ENCODE peak calls at places on chromosomes 7 and 10, in ten cellular contexts. One of them, this sample, is unnamed.

GRCh38 chr7:151429555-151430331 is 10.2 kb downstream of the CRYGN start:
- DNase-seq in activated T-cell treated with anti-CD3 and anti-CD28 coated beads, Interleukin-2, amount 50 U/mL, for 24 hours: peak
- DNase-seq in HT-29: peak
- DNase-seq in gastrocnemius medialis: no peak
- DNase-seq in fibroblast of mammary gland: peak
- DNase-seq in NCI-H1092: peak
- DNase-seq in left kidney: peak
- DNase-seq in left ventricle myocardium superior: no peak
- DNase-seq in NT2/D1: no peak
- DNase-seq in IMR-90: peak
- DNase-seq in this sample: peak

GRCh38 chr7:158078161-158078910 is 509.3 kb downstream of the PTPRN2 start:
- DNase-seq in fibroblast of mammary gland: no peak
- DNase-seq in HT-29: no peak
- DNase-seq in NCI-H1092: peak
- DNase-seq in IMR-90: no peak
- DNase-seq in NT2/D1: no peak
- DNase-seq in gastrocnemius medialis: no peak
- DNase-seq in left ventricle myocardium superior: no peak
- DNase-seq in left kidney: no peak
- DNase-seq in activated T-cell treated with anti-CD3 and anti-CD28 coated beads, Interleukin-2, amount 50 U/mL, for 24 hours: no peak
- DNase-seq in this sample: peak

GRCh38 chr7:31776616-31777015 is 89.6 kb downstream of the PPP1R17 start:
- DNase-seq in activated T-cell treated with anti-CD3 and anti-CD28 coated beads, Interleukin-2, amount 50 U/mL, for 24 hours: no peak
- DNase-seq in fibroblast of mammary gland: peak
- DNase-seq in gastrocnemius medialis: no peak
- DNase-seq in NCI-H1092: no peak
- DNase-seq in left ventricle myocardium superior: no peak
- DNase-seq in HT-29: no peak
- DNase-seq in IMR-90: peak
- DNase-seq in left kidney: no peak
- DNase-seq in NT2/D1: no peak
- DNase-seq in this sample: no peak

GRCh38 chr10:8130973-8131911 is 76.8 kb downstream of the GATA3 start:
- DNase-seq in HT-29: peak
- DNase-seq in left kidney: no peak
- DNase-seq in activated T-cell treated with anti-CD3 and anti-CD28 coated beads, Interleukin-2, amount 50 U/mL, for 24 hours: peak
- DNase-seq in NT2/D1: no peak
- DNase-seq in fibroblast of mammary gland: peak
- DNase-seq in left ventricle myocardium superior: no peak
- DNase-seq in gastrocnemius medialis: no peak
- DNase-seq in NCI-H1092: no peak
- DNase-seq in IMR-90: peak
- DNase-seq in this sample: no peak

GRCh38 chr7:414681-415560 is 104.7 kb downstream of the PDGFA start:
- DNase-seq in NCI-H1092: no peak
- DNase-seq in HT-29: no peak
- DNase-seq in NT2/D1: no peak
- DNase-seq in gastrocnemius medialis: no peak
- DNase-seq in activated T-cell treated with anti-CD3 and anti-CD28 coated beads, Interleukin-2, amount 50 U/mL, for 24 hours: no peak
- DNase-seq in fibroblast of mammary gland: no peak
- DNase-seq in IMR-90: no peak
- DNase-seq in left kidney: no peak
- DNase-seq in left ventricle myocardium superior: peak
- DNase-seq in this sample: no peak

GRCh38 chr7:3979956-3980643 is 679.0 kb downstream of the SDK1 start:
- DNase-seq in NT2/D1: peak
- DNase-seq in HT-29: no peak
- DNase-seq in left ventricle myocardium superior: no peak
- DNase-seq in activated T-cell treated with anti-CD3 and anti-CD28 coated beads, Interleukin-2, amount 50 U/mL, for 24 hours: no peak
- DNase-seq in gastrocnemius medialis: no peak
- DNase-seq in left kidney: no peak
- DNase-seq in NCI-H1092: no peak
- DNase-seq in IMR-90: no peak
- DNase-seq in fibroblast of mammary gland: no peak
- DNase-seq in this sample: no peak

GRCh38 chr10:22702348-22702747 is 12.0 kb downstream of the PIP4K2A start:
- DNase-seq in gastrocnemius medialis: no peak
- DNase-seq in left kidney: no peak
- DNase-seq in NCI-H1092: no peak
- DNase-seq in NT2/D1: no peak
- DNase-seq in IMR-90: peak
- DNase-seq in fibroblast of mammary gland: no peak
- DNase-seq in activated T-cell treated with anti-CD3 and anti-CD28 coated beads, Interleukin-2, amount 50 U/mL, for 24 hours: no peak
- DNase-seq in HT-29: no peak
- DNase-seq in left ventricle myocardium superior: no peak
- DNase-seq in this sample: no peak

GRCh38 chr10:99279626-99280111 is 44.0 kb upstream of the HPSE2 start:
- DNase-seq in fibroblast of mammary gland: peak
- DNase-seq in left kidney: peak
- DNase-seq in IMR-90: peak
- DNase-seq in activated T-cell treated with anti-CD3 and anti-CD28 coated beads, Interleukin-2, amount 50 U/mL, for 24 hours: no peak
- DNase-seq in left ventricle myocardium superior: no peak
- DNase-seq in HT-29: no peak
- DNase-seq in gastrocnemius medialis: no peak
- DNase-seq in NT2/D1: no peak
- DNase-seq in NCI-H1092: no peak
- DNase-seq in this sample: peak

GRCh38 chr7:24724451-24725190 is 32.6 kb downstream of the GSDME start:
- DNase-seq in NT2/D1: no peak
- DNase-seq in activated T-cell treated with anti-CD3 and anti-CD28 coated beads, Interleukin-2, amount 50 U/mL, for 24 hours: no peak
- DNase-seq in fibroblast of mammary gland: no peak
- DNase-seq in left ventricle myocardium superior: no peak
- DNase-seq in gastrocnemius medialis: no peak
- DNase-seq in NCI-H1092: no peak
- DNase-seq in HT-29: no peak
- DNase-seq in left kidney: no peak
- DNase-seq in IMR-90: no peak
- DNase-seq in this sample: no peak

GRCh38 chr10:62109532-62110293 is 158.9 kb downstream of the RTKN2 start:
- DNase-seq in activated T-cell treated with anti-CD3 and anti-CD28 coated beads, Interleukin-2, amount 50 U/mL, for 24 hours: no peak
- DNase-seq in HT-29: no peak
- DNase-seq in fibroblast of mammary gland: no peak
- DNase-seq in NCI-H1092: no peak
- DNase-seq in left ventricle myocardium superior: no peak
- DNase-seq in NT2/D1: no peak
- DNase-seq in IMR-90: no peak
- DNase-seq in left kidney: peak
- DNase-seq in gastrocnemius medialis: no peak
- DNase-seq in this sample: no peak

GRCh38 chr10:71255540-71255816 is 43.1 kb downstream of the UNC5B start:
- DNase-seq in IMR-90: no peak
- DNase-seq in gastrocnemius medialis: no peak
- DNase-seq in left kidney: no peak
- DNase-seq in fibroblast of mammary gland: no peak
- DNase-seq in NCI-H1092: no peak
- DNase-seq in left ventricle myocardium superior: no peak
- DNase-seq in NT2/D1: no peak
- DNase-seq in HT-29: no peak
- DNase-seq in activated T-cell treated with anti-CD3 and anti-CD28 coated beads, Interleukin-2, amount 50 U/mL, for 24 hours: no peak
- DNase-seq in this sample: no peak

GRCh38 chr7:2116086-2116810 is 116.5 kb downstream of the MAD1L1 start:
- DNase-seq in HT-29: no peak
- DNase-seq in NCI-H1092: peak
- DNase-seq in left ventricle myocardium superior: peak
- DNase-seq in NT2/D1: no peak
- DNase-seq in gastrocnemius medialis: peak
- DNase-seq in fibroblast of mammary gland: peak
- DNase-seq in left kidney: no peak
- DNase-seq in IMR-90: peak
- DNase-seq in activated T-cell treated with anti-CD3 and anti-CD28 coated beads, Interleukin-2, amount 50 U/mL, for 24 hours: no peak
- DNase-seq in this sample: peak

GRCh38 chr7:90629306-90629918 is 33.3 kb downstream of the CDK14 start:
- DNase-seq in NCI-H1092: peak
- DNase-seq in NT2/D1: peak
- DNase-seq in left kidney: peak
- DNase-seq in left ventricle myocardium superior: no peak
- DNase-seq in activated T-cell treated with anti-CD3 and anti-CD28 coated beads, Interleukin-2, amount 50 U/mL, for 24 hours: no peak
- DNase-seq in gastrocnemius medialis: no peak
- DNase-seq in IMR-90: peak
- DNase-seq in fibroblast of mammary gland: peak
- DNase-seq in HT-29: peak
- DNase-seq in this sample: peak

GRCh38 chr10:5575482-5576153 is 50.9 kb downstream of the CALML3 start:
- DNase-seq in gastrocnemius medialis: no peak
- DNase-seq in NT2/D1: no peak
- DNase-seq in left kidney: no peak
- DNase-seq in NCI-H1092: no peak
- DNase-seq in activated T-cell treated with anti-CD3 and anti-CD28 coated beads, Interleukin-2, amount 50 U/mL, for 24 hours: no peak
- DNase-seq in IMR-90: peak
- DNase-seq in HT-29: no peak
- DNase-seq in left ventricle myocardium superior: no peak
- DNase-seq in fibroblast of mammary gland: peak
- DNase-seq in this sample: no peak

GRCh38 chr10:33746878-33747277 is 412.4 kb upstream of the NRP1 start:
- DNase-seq in left ventricle myocardium superior: no peak
- DNase-seq in left kidney: no peak
- DNase-seq in NCI-H1092: no peak
- DNase-seq in HT-29: no peak
- DNase-seq in NT2/D1: no peak
- DNase-seq in gastrocnemius medialis: no peak
- DNase-seq in IMR-90: peak
- DNase-seq in fibroblast of mammary gland: peak
- DNase-seq in activated T-cell treated with anti-CD3 and anti-CD28 coated beads, Interleukin-2, amount 50 U/mL, for 24 hours: no peak
- DNase-seq in this sample: no peak

GRCh38 chr10:88401671-88402347 is 181.3 kb downstream of the RNLS start:
- DNase-seq in NCI-H1092: no peak
- DNase-seq in IMR-90: peak
- DNase-seq in left kidney: no peak
- DNase-seq in fibroblast of mammary gland: peak
- DNase-seq in HT-29: peak
- DNase-seq in gastrocnemius medialis: no peak
- DNase-seq in left ventricle myocardium superior: no peak
- DNase-seq in activated T-cell treated with anti-CD3 and anti-CD28 coated beads, Interleukin-2, amount 50 U/mL, for 24 hours: no peak
- DNase-seq in NT2/D1: no peak
- DNase-seq in this sample: peak

GRCh38 chr7:121083790-121084251 is 95.3 kb downstream of the CPED1 start:
- DNase-seq in left ventricle myocardium superior: no peak
- DNase-seq in activated T-cell treated with anti-CD3 and anti-CD28 coated beads, Interleukin-2, amount 50 U/mL, for 24 hours: no peak
- DNase-seq in NT2/D1: no peak
- DNase-seq in fibroblast of mammary gland: peak
- DNase-seq in left kidney: no peak
- DNase-seq in NCI-H1092: no peak
- DNase-seq in gastrocnemius medialis: no peak
- DNase-seq in HT-29: no peak
- DNase-seq in IMR-90: peak
- DNase-seq in this sample: no peak

GRCh38 chr10:57579926-57580325 is 687.8 kb downstream of the IPMK start:
- DNase-seq in activated T-cell treated with anti-CD3 and anti-CD28 coated beads, Interleukin-2, amount 50 U/mL, for 24 hours: no peak
- DNase-seq in left ventricle myocardium superior: no peak
- DNase-seq in NCI-H1092: peak
- DNase-seq in HT-29: peak
- DNase-seq in fibroblast of mammary gland: peak
- DNase-seq in NT2/D1: peak
- DNase-seq in gastrocnemius medialis: no peak
- DNase-seq in IMR-90: peak
- DNase-seq in left kidney: peak
- DNase-seq in this sample: peak

GRCh38 chr10:3652886-3653285 is 132.1 kb downstream of the KLF6 start:
- DNase-seq in fibroblast of mammary gland: peak
- DNase-seq in NT2/D1: no peak
- DNase-seq in left kidney: no peak
- DNase-seq in left ventricle myocardium superior: no peak
- DNase-seq in NCI-H1092: no peak
- DNase-seq in gastrocnemius medialis: no peak
- DNase-seq in HT-29: no peak
- DNase-seq in activated T-cell treated with anti-CD3 and anti-CD28 coated beads, Interleukin-2, amount 50 U/mL, for 24 hours: no peak
- DNase-seq in IMR-90: peak
- DNase-seq in this sample: no peak

GRCh38 chr10:90136731-90137316 is 435.4 kb downstream of the KIF20B start:
- DNase-seq in IMR-90: peak
- DNase-seq in HT-29: no peak
- DNase-seq in fibroblast of mammary gland: peak
- DNase-seq in left kidney: no peak
- DNase-seq in left ventricle myocardium superior: no peak
- DNase-seq in activated T-cell treated with anti-CD3 and anti-CD28 coated beads, Interleukin-2, amount 50 U/mL, for 24 hours: no peak
- DNase-seq in gastrocnemius medialis: no peak
- DNase-seq in NCI-H1092: no peak
- DNase-seq in NT2/D1: no peak
- DNase-seq in this sample: peak

GRCh38 chr10:77290528-77291155 is 347.0 kb downstream of the KCNMA1 start:
- DNase-seq in IMR-90: peak
- DNase-seq in left ventricle myocardium superior: no peak
- DNase-seq in NT2/D1: no peak
- DNase-seq in fibroblast of mammary gland: peak
- DNase-seq in activated T-cell treated with anti-CD3 and anti-CD28 coated beads, Interleukin-2, amount 50 U/mL, for 24 hours: no peak
- DNase-seq in NCI-H1092: no peak
- DNase-seq in gastrocnemius medialis: no peak
- DNase-seq in left kidney: no peak
- DNase-seq in HT-29: no peak
- DNase-seq in this sample: no peak

GRCh38 chr7:50534690-50535290 is 30.4 kb downstream of the DDC start:
- DNase-seq in NT2/D1: no peak
- DNase-seq in IMR-90: peak
- DNase-seq in left kidney: no peak
- DNase-seq in left ventricle myocardium superior: no peak
- DNase-seq in gastrocnemius medialis: peak
- DNase-seq in HT-29: peak
- DNase-seq in NCI-H1092: no peak
- DNase-seq in fibroblast of mammary gland: peak
- DNase-seq in activated T-cell treated with anti-CD3 and anti-CD28 coated beads, Interleukin-2, amount 50 U/mL, for 24 hours: no peak
- DNase-seq in this sample: peak

GRCh38 chr10:95414016-95414830 is 123.4 kb upstream of the PDLIM1 start:
- DNase-seq in IMR-90: no peak
- DNase-seq in NT2/D1: no peak
- DNase-seq in left ventricle myocardium superior: peak
- DNase-seq in gastrocnemius medialis: peak
- DNase-seq in NCI-H1092: no peak
- DNase-seq in fibroblast of mammary gland: no peak
- DNase-seq in activated T-cell treated with anti-CD3 and anti-CD28 coated beads, Interleukin-2, amount 50 U/mL, for 24 hours: no peak
- DNase-seq in left kidney: no peak
- DNase-seq in HT-29: no peak
- DNase-seq in this sample: no peak

GRCh38 chr7:134186022-134186421 is 58.9 kb downstream of the LRGUK start:
- DNase-seq in activated T-cell treated with anti-CD3 and anti-CD28 coated beads, Interleukin-2, amount 50 U/mL, for 24 hours: no peak
- DNase-seq in IMR-90: peak
- DNase-seq in gastrocnemius medialis: no peak
- DNase-seq in HT-29: no peak
- DNase-seq in left ventricle myocardium superior: no peak
- DNase-seq in fibroblast of mammary gland: peak
- DNase-seq in NT2/D1: no peak
- DNase-seq in left kidney: no peak
- DNase-seq in NCI-H1092: no peak
- DNase-seq in this sample: no peak

GRCh38 chr7:1558181-1558811 is 2.3 kb upstream of the TMEM184A start:
- DNase-seq in gastrocnemius medialis: peak
- DNase-seq in activated T-cell treated with anti-CD3 and anti-CD28 coated beads, Interleukin-2, amount 50 U/mL, for 24 hours: no peak
- DNase-seq in NT2/D1: no peak
- DNase-seq in NCI-H1092: no peak
- DNase-seq in fibroblast of mammary gland: no peak
- DNase-seq in IMR-90: no peak
- DNase-seq in left ventricle myocardium superior: peak
- DNase-seq in left kidney: peak
- DNase-seq in HT-29: no peak
- DNase-seq in this sample: peak

GRCh38 chr10:43202224-43202656 is 64.0 kb downstream of the CSGALNACT2 start:
- DNase-seq in NCI-H1092: no peak
- DNase-seq in gastrocnemius medialis: peak
- DNase-seq in NT2/D1: no peak
- DNase-seq in left kidney: peak
- DNase-seq in IMR-90: no peak
- DNase-seq in HT-29: peak
- DNase-seq in fibroblast of mammary gland: peak
- DNase-seq in left ventricle myocardium superior: peak
- DNase-seq in activated T-cell treated with anti-CD3 and anti-CD28 coated beads, Interleukin-2, amount 50 U/mL, for 24 hours: peak
- DNase-seq in this sample: no peak

GRCh38 chr10:22505923-22506685 is 160.8 kb downstream of the SPAG6 start:
- DNase-seq in activated T-cell treated with anti-CD3 and anti-CD28 coated beads, Interleukin-2, amount 50 U/mL, for 24 hours: peak
- DNase-seq in NT2/D1: no peak
- DNase-seq in fibroblast of mammary gland: peak
- DNase-seq in IMR-90: no peak
- DNase-seq in HT-29: no peak
- DNase-seq in NCI-H1092: no peak
- DNase-seq in gastrocnemius medialis: no peak
- DNase-seq in left ventricle myocardium superior: no peak
- DNase-seq in left kidney: peak
- DNase-seq in this sample: no peak

GRCh38 chr10:52644678-52645434 is 127.7 kb downstream of the MBL2 start:
- DNase-seq in IMR-90: peak
- DNase-seq in left ventricle myocardium superior: no peak
- DNase-seq in HT-29: peak
- DNase-seq in NT2/D1: peak
- DNase-seq in NCI-H1092: no peak
- DNase-seq in fibroblast of mammary gland: peak
- DNase-seq in gastrocnemius medialis: no peak
- DNase-seq in left kidney: peak
- DNase-seq in activated T-cell treated with anti-CD3 and anti-CD28 coated beads, Interleukin-2, amount 50 U/mL, for 24 hours: no peak
- DNase-seq in this sample: peak